ENCODE peak calls at places on chromosomes 16 and 17, in five cellular contexts. I is left ventricle myocardium superior, C is IMR-90, M is ACHN, Q is NT2/D1. D is an unnamed sample.

GRCh38 chr17:2282297-2282873 is 21.2 kb downstream of the SMG6 start:
- DNase-seq in I (no peak), C (peak; percentile 91), M (peak; percentile 82), Q (no peak), D (peak; percentile 89)

GRCh38 chr16:85673529-85674417 is 15.0 kb downstream of the GINS2 start:
- DNase-seq in I (peak; percentile 79), C (peak; percentile 75), M (no peak), Q (no peak), D (peak; percentile 80)

GRCh38 chr17:77034677-77035424 is 105.9 kb upstream of the SEC14L1 start:
- DNase-seq in I (no peak), C (no peak), M (no peak), Q (no peak), D (no peak)

GRCh38 chr16:11585460-11586374 is 1.0 kb downstream of the LITAF start:
- DNase-seq in I (peak; percentile 51), C (peak; percentile 33), M (no peak), Q (no peak), D (no peak)

GRCh38 chr16:83002351-83003334 is 375.9 kb downstream of the CDH13 start:
- DNase-seq in I (no peak), C (peak; percentile 54), M (no peak), Q (no peak), D (no peak)

GRCh38 chr17:76586741-76587487 is 1.3 kb upstream of the ST6GALNAC2 start:
- DNase-seq in I (no peak), C (no peak), M (no peak), Q (no peak), D (no peak)

GRCh38 chr17:79706931-79707382 is 23.8 kb upstream of the ENPP7 start:
- DNase-seq in I (no peak), C (no peak), M (no peak), Q (no peak), D (peak; percentile 33)

GRCh38 chr17:57612202-57613071 is 132.7 kb downstream of the CCDC182 start:
- DNase-seq in I (no peak), C (no peak), M (no peak), Q (peak; percentile 40), D (no peak)

GRCh38 chr17:78839173-78839761 is 1.3 kb downstream of the USP36 start:
- DNase-seq in I (no peak), C (peak; percentile 86), M (peak; percentile 33), Q (no peak), D (peak; percentile 68)

GRCh38 chr17:78034429-78035091 is 76.1 kb downstream of the TNRC6C start:
- DNase-seq in I (no peak), C (peak; percentile 67), M (peak; percentile 36), Q (no peak), D (peak; percentile 53)

GRCh38 chr17:44900894-44901293 is 1.6 kb upstream of the EFTUD2 start:
- DNase-seq in I (no peak), C (peak; percentile 83), M (peak; percentile 78), Q (no peak), D (peak; percentile 89)

GRCh38 chr17:45107286-45107685 is 25.0 kb downstream of the PLCD3 start:
- DNase-seq in I (no peak), C (no peak), M (no peak), Q (no peak), D (no peak)

GRCh38 chr16:2159052-2159838 is 3.7 kb downstream of the TRAF7 start:
- DNase-seq in I (peak; percentile 66), C (peak; percentile 59), M (no peak), Q (no peak), D (peak; percentile 83)

GRCh38 chr16:76668207-76668725 is 391.1 kb downstream of the CNTNAP4 start:
- DNase-seq in I (no peak), C (no peak), M (no peak), Q (peak; percentile 33), D (no peak)

GRCh38 chr17:4944163-4944553 is 4.1 kb downstream of the RNF167 start:
- DNase-seq in I (no peak), C (no peak), M (no peak), Q (no peak), D (no peak)

GRCh38 chr16:77540656-77541055 is 105.8 kb upstream of the ADAMTS18 start:
- DNase-seq in I (no peak), C (no peak), M (peak; percentile 47), Q (no peak), D (peak; percentile 16)